ENCODE peak calls at places on chromosomes 5 and 9, in four cellular contexts. J, S, K and E are unnamed samples.

GRCh38 chr9:14992516-14992915 is 82.3 kb upstream of the FREM1 start:
- DNase-seq in J (no peak), S (no peak), K (no peak), E (no peak)

GRCh38 chr9:128067898-128068655 is at the start of gene SLC25A25:
- DNase-seq in J (peak; percentile 99), S (peak; percentile 100), K (peak; percentile 100), E (peak; percentile 100)

GRCh38 chr5:119743927-119744326 is 114.6 kb downstream of the FAM170A start:
- DNase-seq in J (peak; percentile 24), S (no peak), K (no peak), E (no peak)

GRCh38 chr9:35741740-35742139 is 7.3 kb downstream of the GBA2 start:
- DNase-seq in J (no peak), S (no peak), K (no peak), E (no peak)

GRCh38 chr5:72280655-72281069 is 39.4 kb downstream of the MRPS27 start:
- DNase-seq in J (peak; percentile 67), S (peak; percentile 6), K (no peak), E (no peak)

GRCh38 chr9:22237497-22238363 is 208.9 kb upstream of the DMRTA1 start:
- DNase-seq in J (peak; percentile 91), S (no peak), K (no peak), E (no peak)

GRCh38 chr9:92983984-92984589 is 36.8 kb downstream of the FGD3 start:
- DNase-seq in J (peak; percentile 6), S (no peak), K (no peak), E (no peak)

GRCh38 chr9:92952861-92953620 is 5.7 kb downstream of the FGD3 start:
- DNase-seq in J (no peak), S (peak; percentile 65), K (no peak), E (no peak)

GRCh38 chr9:101458955-101459631 is 23.5 kb upstream of the ALDOB start:
- DNase-seq in J (peak; percentile 85), S (no peak), K (no peak), E (no peak)

GRCh38 chr5:139180850-139181785 is 17.1 kb downstream of the SIL1 start:
- DNase-seq in J (no peak), S (no peak), K (no peak), E (no peak)

GRCh38 chr9:84583866-84584265 is 85.7 kb upstream of the NTRK2 start:
- DNase-seq in J (no peak), S (no peak), K (no peak), E (no peak)

GRCh38 chr9:1637401-1637800 is 377.7 kb upstream of the SMARCA2 start:
- DNase-seq in J (no peak), S (no peak), K (no peak), E (no peak)

GRCh38 chr9:126781717-126782388 is 23.0 kb upstream of the ZBTB43 start:
- DNase-seq in J (peak; percentile 74), S (peak; percentile 82), K (peak; percentile 84), E (peak; percentile 84)

GRCh38 chr9:113548221-113549041 is 84.9 kb downstream of the RGS3 start:
- DNase-seq in J (peak; percentile 86), S (peak; percentile 83), K (no peak), E (no peak)

GRCh38 chr5:36982146-36982545 is 105.6 kb downstream of the NIPBL start:
- DNase-seq in J (no peak), S (no peak), K (no peak), E (no peak)

GRCh38 chr5:168408561-168409321 is 77.5 kb upstream of the RARS1 start:
- DNase-seq in J (peak; percentile 45), S (no peak), K (no peak), E (no peak)

GRCh38 chr5:137075163-137075970 is 423.8 kb downstream of the SPOCK1 start:
- DNase-seq in J (peak; percentile 4), S (peak; percentile 80), K (no peak), E (no peak)

GRCh38 chr5:10678236-10678635 is 82.8 kb downstream of the DAP start:
- DNase-seq in J (no peak), S (no peak), K (no peak), E (no peak)

GRCh38 chr9:631596-631995 is 209.9 kb upstream of the DMRT1 start:
- DNase-seq in J (no peak), S (no peak), K (no peak), E (no peak)

GRCh38 chr9:36149197-36149596 is 12.7 kb downstream of the GLIPR2 start:
- DNase-seq in J (peak; percentile 92), S (no peak), K (no peak), E (no peak)

GRCh38 chr9:78958887-78959286 is 612.9 kb upstream of the TLE4 start:
- DNase-seq in J (no peak), S (no peak), K (no peak), E (no peak)

GRCh38 chr5:177302354-177303110 is 987 bp downstream of the RAB24 start:
- DNase-seq in J (peak; percentile 32), S (no peak), K (no peak), E (no peak)

GRCh38 chr5:148090780-148091221 is 27.0 kb downstream of the SPINK5 start:
- DNase-seq in J (peak; percentile 6), S (no peak), K (no peak), E (no peak)

GRCh38 chr5:134525687-134526482 is 415 bp downstream of the JADE2 start:
- DNase-seq in J (peak; percentile 88), S (peak; percentile 85), K (peak; percentile 51), E (peak; percentile 56)

GRCh38 chr5:157548513-157549282 is 26.9 kb downstream of the ADAM19 start:
- DNase-seq in J (peak; percentile 82), S (no peak), K (no peak), E (no peak)

GRCh38 chr9:115211413-115212204 is 93.7 kb upstream of the TNC start:
- DNase-seq in J (peak; percentile 76), S (no peak), K (no peak), E (no peak)

GRCh38 chr5:131810510-131811249 is 13.9 kb upstream of the FNIP1 start:
- DNase-seq in J (peak; percentile 45), S (no peak), K (no peak), E (no peak)

GRCh38 chr9:121916008-121916407 is 177.1 kb downstream of the TTLL11 start:
- DNase-seq in J (no peak), S (no peak), K (no peak), E (no peak)

GRCh38 chr5:61969761-61970160 is 336.2 kb upstream of the KIF2A start:
- DNase-seq in J (no peak), S (no peak), K (no peak), E (no peak)

GRCh38 chr9:122562134-122562760 is 9.3 kb downstream of the OR1N2 start:
- DNase-seq in J (no peak), S (no peak), K (no peak), E (no peak)

GRCh38 chr5:115377468-115378217 is 81.2 kb upstream of the CCDC112 start:
- DNase-seq in J (peak; percentile 87), S (no peak), K (no peak), E (no peak)

GRCh38 chr5:151757233-151758140 is 944 bp downstream of the ATOX1 start:
- DNase-seq in J (peak; percentile 40), S (no peak), K (peak; percentile 19), E (peak; percentile 25)

GRCh38 chr9:108057421-108058136 is 568.0 kb upstream of the KLF4 start:
- DNase-seq in J (peak; percentile 96), S (no peak), K (no peak), E (no peak)

GRCh38 chr5:22627029-22627428 is 226.1 kb downstream of the CDH12 start:
- DNase-seq in J (no peak), S (no peak), K (no peak), E (no peak)

GRCh38 chr5:68699966-68700365 is 393.8 kb upstream of the SLC30A5 start:
- DNase-seq in J (no peak), S (no peak), K (no peak), E (no peak)

GRCh38 chr9:121642758-121643157 is 8.7 kb upstream of the DAB2IP start:
- DNase-seq in J (no peak), S (no peak), K (no peak), E (no peak)

GRCh38 chr5:159463590-159464321 is 133.5 kb upstream of the IL12B start:
- DNase-seq in J (peak; percentile 44), S (no peak), K (no peak), E (no peak)

GRCh38 chr9:133521122-133522072 is 3.4 kb downstream of the MYMK start:
- DNase-seq in J (no peak), S (no peak), K (no peak), E (no peak)